ENCODE peak calls at places on chromosome 2, in ten cellular contexts. D, H, L, I, K, U, F, N, Y and O are unnamed samples.

GRCh38 chr2:88230912-88231311 is 60.8 kb downstream of the THNSL2 start:
- DNase-seq in D (no peak), H (no peak), L (no peak), I (no peak), K (no peak), U (no peak), F (no peak), N (no peak), Y (no peak), O (no peak)

GRCh38 chr2:224401641-224402342 is at the start of gene FAM124B:
- DNase-seq in D (no peak), H (peak), L (peak), I (no peak), K (no peak), U (peak), F (no peak), N (peak), Y (peak), O (peak)

GRCh38 chr2:109162999-109163398 is 34.0 kb downstream of the SH3RF3 start:
- DNase-seq in D (no peak), H (no peak), L (no peak), I (no peak), K (no peak), U (peak), F (peak), N (no peak), Y (no peak), O (peak)

GRCh38 chr2:207819021-207819687 is 49.4 kb upstream of the FZD5 start:
- DNase-seq in D (no peak), H (no peak), L (no peak), I (no peak), K (no peak), U (no peak), F (no peak), N (no peak), Y (no peak), O (no peak)

GRCh38 chr2:207112397-207112796 is 53.4 kb downstream of the KLF7 start:
- DNase-seq in D (no peak), H (no peak), L (no peak), I (no peak), K (no peak), U (no peak), F (no peak), N (no peak), Y (no peak), O (no peak)

GRCh38 chr2:226835420-226835795 is 446 bp upstream of the RHBDD1 start:
- DNase-seq in D (no peak), H (no peak), L (no peak), I (peak), K (peak), U (peak), F (no peak), N (no peak), Y (no peak), O (no peak)

GRCh38 chr2:119468154-119468955 is 36.7 kb downstream of the TMEM37 start:
- DNase-seq in D (no peak), H (no peak), L (no peak), I (no peak), K (no peak), U (peak), F (no peak), N (peak), Y (no peak), O (no peak)

GRCh38 chr2:237254911-237255578 is 158.9 kb downstream of the COL6A3 start:
- DNase-seq in D (no peak), H (no peak), L (no peak), I (no peak), K (no peak), U (peak), F (no peak), N (no peak), Y (no peak), O (peak)

GRCh38 chr2:24399434-24400206 is 39.3 kb upstream of the ITSN2 start:
- DNase-seq in D (no peak), H (no peak), L (no peak), I (peak), K (no peak), U (no peak), F (no peak), N (no peak), Y (no peak), O (no peak)

GRCh38 chr2:11080253-11081115 is 74.8 kb upstream of the SLC66A3 start:
- DNase-seq in D (no peak), H (no peak), L (no peak), I (no peak), K (peak), U (no peak), F (peak), N (no peak), Y (no peak), O (no peak)

GRCh38 chr2:68751397-68752339 is 17.1 kb downstream of the ARHGAP25 start:
- DNase-seq in D (no peak), H (peak), L (peak), I (peak), K (peak), U (peak), F (peak), N (peak), Y (peak), O (peak)

GRCh38 chr2:238302076-238302475 is 13.7 kb upstream of the PER2 start:
- DNase-seq in D (no peak), H (no peak), L (no peak), I (no peak), K (no peak), U (peak), F (no peak), N (no peak), Y (no peak), O (no peak)

GRCh38 chr2:100273387-100273786 is 48.9 kb downstream of the LONRF2 start:
- DNase-seq in D (no peak), H (no peak), L (no peak), I (no peak), K (no peak), U (no peak), F (no peak), N (no peak), Y (no peak), O (no peak)

GRCh38 chr2:119208791-119209203 is 14.8 kb upstream of the STEAP3 start:
- DNase-seq in D (no peak), H (no peak), L (no peak), I (no peak), K (no peak), U (no peak), F (no peak), N (no peak), Y (no peak), O (no peak)

GRCh38 chr2:28209312-28209711 is 183.3 kb upstream of the FOSL2 start:
- DNase-seq in D (no peak), H (no peak), L (no peak), I (no peak), K (no peak), U (no peak), F (no peak), N (no peak), Y (no peak), O (peak)

GRCh38 chr2:237886702-237887481 is 27.5 kb downstream of the RAMP1 start:
- DNase-seq in D (no peak), H (no peak), L (peak), I (no peak), K (no peak), U (no peak), F (no peak), N (no peak), Y (no peak), O (no peak)

GRCh38 chr2:207230261-207231105 is 64.7 kb upstream of the KLF7 start:
- DNase-seq in D (no peak), H (no peak), L (no peak), I (no peak), K (peak), U (no peak), F (peak), N (peak), Y (no peak), O (peak)

GRCh38 chr2:11305338-11305737 is 39.1 kb downstream of the ROCK2 start:
- DNase-seq in D (no peak), H (no peak), L (no peak), I (no peak), K (no peak), U (peak), F (no peak), N (peak), Y (no peak), O (no peak)

GRCh38 chr2:241774419-241775222 is 2.0 kb upstream of the GAL3ST2 start:
- DNase-seq in D (no peak), H (no peak), L (peak), I (no peak), K (peak), U (peak), F (no peak), N (no peak), Y (peak), O (no peak)

GRCh38 chr2:201116959-201117734 is 1.2 kb downstream of the CFLAR start:
- DNase-seq in D (no peak), H (peak), L (no peak), I (peak), K (no peak), U (peak), F (peak), N (peak), Y (no peak), O (peak)